ENCODE peak calls at places on chromosomes 7 and 10, in eight cellular contexts. N, T, U, C, G, I, M and B are unnamed samples.

GRCh38 chr10:45001382-45002148 is 842 bp downstream of the ZNF22 start:
- DNase-seq in N (peak; percentile 30), T (no peak), U (peak; percentile 93), C (no peak), G (peak; percentile 53), I (peak; percentile 80), M (peak; percentile 84), B (no peak)

GRCh38 chr10:18368681-18369080 is 228.5 kb downstream of the CACNB2 start:
- DNase-seq in N (no peak), T (no peak), U (no peak), C (no peak), G (no peak), I (peak; percentile 47), M (no peak), B (no peak)

GRCh38 chr7:22853674-22854157 is 31.1 kb upstream of the TOMM7 start:
- DNase-seq in N (no peak), T (no peak), U (no peak), C (no peak), G (no peak), I (peak; percentile 19), M (peak; percentile 34), B (no peak)

GRCh38 chr7:68729361-68729760 is 868.9 kb upstream of the AUTS2 start:
- DNase-seq in N (no peak), T (no peak), U (no peak), C (no peak), G (no peak), I (no peak), M (no peak), B (no peak)

GRCh38 chr10:128463991-128464755 is 337.9 kb upstream of the MKI67 start:
- DNase-seq in N (no peak), T (no peak), U (peak; percentile 39), C (no peak), G (no peak), I (peak; percentile 14), M (no peak), B (no peak)

GRCh38 chr7:131654668-131655326 is 98.4 kb upstream of the PODXL start:
- DNase-seq in N (peak; percentile 73), T (peak; percentile 61), U (peak; percentile 86), C (peak; percentile 72), G (peak; percentile 88), I (peak; percentile 81), M (peak; percentile 83), B (peak; percentile 84)

GRCh38 chr10:99758241-99758891 is 24.1 kb upstream of the ABCC2 start:
- DNase-seq in N (no peak), T (no peak), U (no peak), C (no peak), G (no peak), I (peak; percentile 79), M (no peak), B (no peak)

GRCh38 chr7:89514970-89515369 is 639.3 kb upstream of the STEAP1 start:
- DNase-seq in N (no peak), T (no peak), U (no peak), C (no peak), G (no peak), I (no peak), M (no peak), B (no peak)

GRCh38 chr10:133274751-133275682 is 1.7 kb downstream of the ADAM8 start:
- DNase-seq in N (peak; percentile 81), T (peak; percentile 54), U (peak; percentile 52), C (no peak), G (peak; percentile 66), I (no peak), M (peak; percentile 77), B (no peak)

GRCh38 chr10:127148933-127149220 is 47.5 kb downstream of the INSYN2A start:
- DNase-seq in N (no peak), T (no peak), U (peak; percentile 75), C (no peak), G (no peak), I (peak; percentile 79), M (peak; percentile 69), B (no peak)

GRCh38 chr7:29843106-29843505 is 36.8 kb downstream of the WIPF3 start:
- DNase-seq in N (no peak), T (no peak), U (no peak), C (no peak), G (no peak), I (no peak), M (no peak), B (no peak)

GRCh38 chr7:5453566-5454075 is 30.0 kb upstream of the TNRC18 start:
- DNase-seq in N (no peak), T (no peak), U (no peak), C (no peak), G (no peak), I (no peak), M (no peak), B (no peak)

GRCh38 chr10:115945696-115946445 is 327.1 kb downstream of the GFRA1 start:
- DNase-seq in N (no peak), T (no peak), U (peak; percentile 45), C (no peak), G (no peak), I (no peak), M (no peak), B (no peak)

GRCh38 chr7:85261341-85261740 is 74.5 kb upstream of the SEMA3D start:
- DNase-seq in N (no peak), T (no peak), U (no peak), C (no peak), G (no peak), I (peak; percentile 2), M (no peak), B (no peak)

GRCh38 chr7:139075871-139076686 is 33.4 kb downstream of the ZC3HAV1 start:
- DNase-seq in N (no peak), T (no peak), U (no peak), C (no peak), G (no peak), I (no peak), M (no peak), B (no peak)

GRCh38 chr10:101130984-101131961 is at the start of gene TLX1:
- DNase-seq in N (no peak), T (no peak), U (peak; percentile 13), C (no peak), G (no peak), I (no peak), M (no peak), B (no peak)

GRCh38 chr7:134618756-134619530 is 27.7 kb upstream of the BPGM start:
- DNase-seq in N (no peak), T (no peak), U (peak; percentile 82), C (no peak), G (no peak), I (peak; percentile 69), M (peak; percentile 73), B (no peak)

GRCh38 chr7:19128856-19129255 is 11.4 kb upstream of the TWIST1 start:
- DNase-seq in N (no peak), T (no peak), U (no peak), C (no peak), G (no peak), I (no peak), M (no peak), B (no peak)

GRCh38 chr10:52056296-52056695 is 257.8 kb upstream of the DKK1 start:
- DNase-seq in N (no peak), T (no peak), U (peak; percentile 58), C (no peak), G (no peak), I (no peak), M (peak; percentile 98), B (no peak)

GRCh38 chr7:13447637-13448036 is 541.8 kb downstream of the ETV1 start:
- DNase-seq in N (no peak), T (no peak), U (no peak), C (no peak), G (no peak), I (no peak), M (no peak), B (no peak)

GRCh38 chr10:26478061-26478460 is 39.9 kb downstream of the APBB1IP start:
- DNase-seq in N (no peak), T (no peak), U (no peak), C (no peak), G (no peak), I (no peak), M (no peak), B (no peak)

GRCh38 chr7:151341357-151342101 is at the start of gene NUB1:
- DNase-seq in N (peak; percentile 86), T (peak; percentile 89), U (peak; percentile 81), C (peak; percentile 87), G (peak; percentile 99), I (peak; percentile 75), M (peak; percentile 83), B (peak; percentile 73)

GRCh38 chr7:102859084-102859798 is 53.6 kb upstream of the LRRC17 start:
- DNase-seq in N (no peak), T (no peak), U (no peak), C (no peak), G (no peak), I (no peak), M (no peak), B (no peak)

GRCh38 chr7:1800876-1801275 is 130.8 kb downstream of the ELFN1 start:
- DNase-seq in N (no peak), T (no peak), U (no peak), C (no peak), G (no peak), I (no peak), M (no peak), B (no peak)

GRCh38 chr10:123139521-123140163 is 3.9 kb downstream of the HMX3 start:
- DNase-seq in N (no peak), T (no peak), U (peak; percentile 36), C (no peak), G (no peak), I (no peak), M (peak; percentile 59), B (no peak)